ENCODE peak calls at places on chromosomes 7 and 10, in six cellular contexts. H is stimulated activated CD4-positive, alpha-beta T cell treated with anti-CD3 and anti-CD28 coated beads, TNF-alpha, amount 100 ng/mL, for 24 hours; P is stimulated activated CD8-positive, alpha-beta memory T cell treated with anti-CD3 and anti-CD28 coated beads, Interleukin-4, amount 100 ng/mL, for 1 hour; K is CD8-positive, alpha-beta T cell; U is SHP77; Z is T47D. O is an unnamed sample.

GRCh38 chr7:94615641-94616040 is 40.3 kb downstream of the SGCE start:
- DNase-seq in U (no peak), Z (no peak), K (no peak), H (no peak), P (no peak), O (no peak)

GRCh38 chr7:45267262-45267661 is 109.7 kb downstream of the RAMP3 start:
- DNase-seq in P (no peak), Z (peak), U (no peak), K (no peak), H (no peak), O (no peak)

GRCh38 chr7:136274636-136275345 is 297.6 kb upstream of the MTPN start:
- DNase-seq in Z (no peak), U (no peak), H (no peak), P (no peak), K (no peak), O (no peak)

GRCh38 chr7:117386125-117386709 is 41.1 kb downstream of the ASZ1 start:
- DNase-seq in K (no peak), P (no peak), Z (no peak), H (no peak), U (no peak), O (no peak)

GRCh38 chr10:88990528-88991160 is at the start of gene FAS:
- DNase-seq in K (peak), P (peak), Z (peak), H (peak), U (no peak), O (peak)

GRCh38 chr10:126663328-126663727 is 7.2 kb downstream of the C10orf90 start:
- DNase-seq in K (no peak), P (no peak), H (no peak), Z (no peak), U (no peak), O (no peak)

GRCh38 chr7:55533050-55533728 is 39.1 kb downstream of the VOPP1 start:
- DNase-seq in P (peak), K (peak), H (peak), U (peak), Z (no peak), O (peak)

GRCh38 chr10:49761201-49761788 is 828 bp downstream of the OGDHL start:
- DNase-seq in H (no peak), K (no peak), Z (no peak), U (no peak), P (no peak), O (no peak)

GRCh38 chr7:132592947-132593335 is 16.7 kb upstream of the PLXNA4 start:
- DNase-seq in U (no peak), P (no peak), Z (no peak), H (no peak), K (no peak), O (no peak)

GRCh38 chr10:6049031-6049400 is 13.2 kb downstream of the IL2RA start:
- DNase-seq in P (no peak), U (no peak), K (no peak), H (no peak), Z (no peak), O (no peak)

GRCh38 chr10:72310636-72311035 is 36.9 kb downstream of the DDIT4 start:
- DNase-seq in H (no peak), P (no peak), K (no peak), Z (peak), U (no peak), O (no peak)